ENCODE peak calls at places on chromosomes 5 and 9, in four cellular contexts. J, Q, R and U are unnamed samples.

GRCh38 chr5:147369742-147370374 is 135.0 kb downstream of the STK32A start:
- DNase-seq in R (no peak), Q (no peak), J (peak), U (no peak)

GRCh38 chr5:10162468-10162867 is 87.2 kb downstream of the ATPSCKMT start:
- DNase-seq in J (no peak), R (no peak), Q (no peak), U (no peak)

GRCh38 chr9:98627291-98627690 is 81.4 kb downstream of the GABBR2 start:
- DNase-seq in J (no peak), Q (no peak), R (no peak), U (no peak)

GRCh38 chr9:74753650-74754049 is 134.1 kb downstream of the TRPM6 start:
- DNase-seq in R (no peak), J (no peak), Q (no peak), U (no peak)

GRCh38 chr9:120740135-120740534 is 25.9 kb upstream of the MEGF9 start:
- DNase-seq in Q (no peak), R (no peak), J (no peak), U (no peak)

GRCh38 chr5:81045389-81045807 is 85.2 kb downstream of the RASGRF2 start:
- DNase-seq in Q (no peak), R (no peak), J (no peak), U (no peak)

GRCh38 chr9:82488702-82489578 is 500.4 kb downstream of the SPATA31D1 start:
- DNase-seq in R (no peak), J (no peak), Q (no peak), U (no peak)

GRCh38 chr5:117094114-117094815 is 519.6 kb upstream of the SEMA6A start:
- DNase-seq in R (no peak), J (no peak), Q (no peak), U (no peak)

GRCh38 chr9:96564217-96564616 is 55.4 kb downstream of the CDC14B start:
- DNase-seq in J (no peak), R (no peak), Q (no peak), U (no peak)

GRCh38 chr5:6504677-6505414 is 56.2 kb downstream of the UBE2QL1 start:
- DNase-seq in Q (no peak), J (no peak), R (no peak), U (no peak)

GRCh38 chr5:95808686-95809413 is 13.7 kb downstream of the GLRX start:
- DNase-seq in Q (peak), J (no peak), R (peak), U (peak)

GRCh38 chr9:87716141-87716540 is 9.8 kb upstream of the CTSL start:
- DNase-seq in R (no peak), Q (no peak), J (peak), U (no peak)

GRCh38 chr5:170681013-170681433 is 102.5 kb upstream of the GABRP start:
- DNase-seq in J (peak), R (no peak), Q (no peak), U (no peak)

GRCh38 chr5:59189482-59189881 is 606.6 kb downstream of the RAB3C start:
- DNase-seq in J (no peak), Q (no peak), R (no peak), U (no peak)

GRCh38 chr9:117868594-117868993 is 164.4 kb downstream of the TLR4 start:
- DNase-seq in Q (no peak), R (no peak), J (no peak), U (no peak)

GRCh38 chr9:121107041-121107440 is 32.3 kb downstream of the CNTRL start:
- DNase-seq in Q (no peak), R (no peak), J (peak), U (no peak)

GRCh38 chr9:130433168-130433946 is 11.4 kb upstream of the ASS1 start:
- DNase-seq in J (peak), Q (no peak), R (peak), U (no peak)

GRCh38 chr9:82570226-82570625 is 492.7 kb downstream of the RASEF start:
- DNase-seq in Q (no peak), R (no peak), J (no peak), U (no peak)

GRCh38 chr5:173312821-173313220 is 15.4 kb downstream of the STC2 start:
- DNase-seq in Q (no peak), J (no peak), R (no peak), U (no peak)

GRCh38 chr5:159099049-159099760 is 511 bp downstream of the EBF1 start:
- DNase-seq in Q (no peak), R (peak), J (peak), U (no peak)

GRCh38 chr9:89177021-89177400 is 1.6 kb downstream of the SHC3 start:
- DNase-seq in R (no peak), J (no peak), Q (no peak), U (no peak)

GRCh38 chr5:178306430-178307225 is 74.0 kb upstream of the PHYKPL start:
- DNase-seq in R (no peak), J (no peak), Q (peak), U (no peak)

GRCh38 chr9:131672451-131672850 is 67.4 kb downstream of the RAPGEF1 start:
- DNase-seq in J (no peak), Q (no peak), R (no peak), U (no peak)
- H3K4me3 ChIP-seq in J (no peak), Q (no peak), R (no peak), U (no peak)

GRCh38 chr9:114504341-114505186 is 709 bp downstream of the WHRN start:
- DNase-seq in R (peak), Q (peak), J (peak), U (peak)
- TF ChIP-seq CTCF in R (no peak), Q (peak), J (peak), U (peak)

GRCh38 chr9:128786681-128787582 is at the start of gene TBC1D13:
- DNase-seq in R (peak), Q (peak), J (peak), U (peak)
- TF ChIP-seq POLR2A in R (no peak), Q (peak), J (peak), U (peak)

GRCh38 chr5:113357696-113358476 is 76.9 kb downstream of the TSSK1B start:
- DNase-seq in Q (no peak), J (no peak), R (no peak), U (no peak)

GRCh38 chr5:113359419-113359818 is 75.4 kb downstream of the TSSK1B start:
- DNase-seq in Q (no peak), J (no peak), R (no peak), U (no peak)

GRCh38 chr5:113361701-113362100 is 73.1 kb downstream of the TSSK1B start:
- DNase-seq in J (no peak), R (no peak), Q (no peak), U (no peak)

GRCh38 chr5:113356487-113356886 is 78.3 kb downstream of the TSSK1B start:
- DNase-seq in Q (no peak), J (no peak), R (no peak), U (no peak)

GRCh38 chr5:113358696-113359095 is 76.1 kb downstream of the TSSK1B start:
- DNase-seq in Q (no peak), R (no peak), J (no peak), U (no peak)
- H3K4me3 ChIP-seq in Q (no peak), R (no peak), J (no peak), U (no peak)

GRCh38 chr9:2991292-2991691 is 147.4 kb upstream of the PUM3 start:
- DNase-seq in J (no peak), Q (no peak), R (no peak), U (no peak)
- TF ChIP-seq CTCF in J (no peak), Q (no peak), R (no peak), U (no peak)

DNA sequence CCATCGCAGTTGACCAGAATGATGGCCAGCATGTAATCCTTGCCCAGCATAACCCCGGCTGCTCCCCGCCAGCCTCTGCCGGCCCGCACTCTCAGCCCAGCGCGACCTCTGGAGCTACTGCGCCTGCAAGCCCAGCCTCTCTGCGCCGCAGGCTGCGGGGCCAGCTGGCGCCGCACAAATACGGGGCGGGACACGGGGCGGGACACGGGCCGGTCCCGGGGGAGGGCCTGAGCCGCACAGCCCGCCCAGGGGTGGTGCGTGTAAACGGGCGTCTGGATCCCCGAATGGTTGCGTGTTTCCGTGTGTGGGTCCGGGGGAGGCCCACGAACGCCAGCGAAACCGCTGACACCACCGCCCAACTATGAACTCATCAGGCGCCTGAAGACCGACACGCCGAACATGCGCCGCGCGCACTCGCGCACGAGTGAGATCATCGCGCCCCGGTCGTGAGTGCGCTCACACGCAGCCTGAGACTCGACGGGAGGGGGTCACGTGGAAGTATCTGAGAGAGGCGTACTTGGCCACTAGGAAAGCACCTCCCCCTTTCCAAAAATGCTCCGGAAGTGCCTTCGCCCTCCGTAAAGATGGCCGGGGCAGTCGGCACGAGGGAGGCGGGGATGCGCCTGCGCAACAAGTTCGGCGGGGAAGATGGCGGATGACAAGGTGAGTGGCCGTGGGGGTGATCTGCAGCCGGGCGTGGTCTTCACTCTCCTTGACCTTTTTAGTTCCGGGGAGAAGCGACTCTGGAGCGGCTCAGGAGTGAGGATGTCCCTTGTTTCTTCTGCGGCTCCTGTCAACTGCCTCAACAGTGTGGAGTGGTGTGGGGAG is at the start of the genes APBB3 and SLC35A4:
- DNase-seq in J (peak), R (peak), Q (peak), U (peak)
- TF ChIP-seq POLR2A in J (peak), R (no peak), Q (peak), U (peak)